ENCODE peak calls at places on chromosomes 12 and 14, in five cellular contexts. I, O, A, B and E are unnamed samples.
A peak's percentile ranks its signal among the peaks of the same experiment; 100 is the strongest.

GRCh38 chr12:23781118-23781517 is 168.4 kb downstream of the SOX5 start:
- DNase-seq in O (no peak), A (no peak), I (no peak), B (no peak), E (no peak)

GRCh38 chr12:105164068-105164467 is 56.5 kb downstream of the WASHC4 start:
- DNase-seq in A (no peak), B (no peak), O (no peak), I (no peak), E (no peak)

GRCh38 chr12:68773582-68773981 is 27.6 kb downstream of the SLC35E3 start:
- DNase-seq in B (no peak), O (no peak), A (no peak), I (no peak), E (no peak)

GRCh38 chr14:41830679-41831078 is 224.0 kb downstream of the LRFN5 start:
- DNase-seq in A (no peak), I (no peak), B (no peak), O (no peak), E (no peak)

GRCh38 chr12:126051611-126052107 is 986.4 kb downstream of the AACS start:
- DNase-seq in O (no peak), I (no peak), B (no peak), A (no peak), E (no peak)

GRCh38 chr12:46351861-46352595 is 20.5 kb downstream of the SLC38A2 start:
- DNase-seq in I (no peak), B (no peak), A (no peak), O (no peak), E (no peak)

GRCh38 chr12:56994231-56994746 is 12.1 kb downstream of the ZBTB39 start:
- DNase-seq in A (no peak), O (no peak), B (no peak), I (peak; percentile 29), E (no peak)

GRCh38 chr14:65170768-65171251 is 68.5 kb upstream of the MAX start:
- DNase-seq in A (no peak), B (no peak), O (no peak), I (peak; percentile 76), E (peak; percentile 23)

GRCh38 chr12:126784328-126784921 is 1482.5 kb upstream of the TMEM132C start:
- DNase-seq in O (peak; percentile 48), I (peak; percentile 86), A (no peak), B (peak; percentile 36), E (peak; percentile 8)

GRCh38 chr14:55684956-55685584 is 105.1 kb downstream of the KTN1 start:
- DNase-seq in O (no peak), B (no peak), A (no peak), I (no peak), E (no peak)

GRCh38 chr14:35213869-35214387 is 78.3 kb upstream of the PSMA6 start:
- DNase-seq in A (no peak), I (no peak), B (no peak), O (no peak), E (no peak)

GRCh38 chr12:83823386-83824045 is 1089.1 kb downstream of the SLC6A15 start:
- DNase-seq in B (peak; percentile 51), O (peak; percentile 76), A (no peak), I (peak; percentile 97), E (no peak)

GRCh38 chr12:56677680-56678079 is 10.4 kb downstream of the PTGES3 start:
- DNase-seq in O (no peak), I (no peak), B (no peak), A (no peak), E (no peak)

GRCh38 chr12:66555113-66555512 is 123.8 kb downstream of the GRIP1 start:
- DNase-seq in A (no peak), B (no peak), I (no peak), O (no peak), E (no peak)

GRCh38 chr14:104107611-104108569 is 22.4 kb downstream of the ASPG start:
- DNase-seq in O (peak; percentile 33), A (peak; percentile 54), I (peak; percentile 37), B (peak; percentile 10), E (no peak)

GRCh38 chr14:65150891-65151290 is 48.6 kb upstream of the MAX start:
- DNase-seq in A (no peak), B (no peak), O (no peak), I (no peak), E (no peak)

GRCh38 chr14:42140831-42141279 is 534.2 kb downstream of the LRFN5 start:
- DNase-seq in I (no peak), O (no peak), B (no peak), A (no peak), E (no peak)

GRCh38 chr12:63845726-63846125 is 1.2 kb downstream of the SRGAP1 start:
- DNase-seq in O (peak; percentile 83), A (no peak), I (no peak), B (no peak), E (no peak)

GRCh38 chr14:89032086-89032649 is 207.7 kb downstream of the TTC8 start:
- DNase-seq in O (no peak), B (no peak), I (peak; percentile 40), A (no peak), E (no peak)

GRCh38 chr14:92670967-92671366 is 77.5 kb downstream of the LGMN start:
- DNase-seq in B (no peak), O (no peak), A (peak; percentile 19), I (no peak), E (no peak)

GRCh38 chr14:75234173-75234855 is 44.3 kb upstream of the FOS start:
- DNase-seq in O (peak; percentile 92), I (no peak), B (peak; percentile 70), A (peak; percentile 70), E (no peak)

GRCh38 chr12:127172857-127173256 is 1094.1 kb upstream of the TMEM132C start:
- DNase-seq in A (no peak), O (no peak), B (no peak), I (no peak), E (no peak)

GRCh38 chr12:108374596-108375320 is 35.6 kb upstream of the CMKLR1 start:
- DNase-seq in I (no peak), A (no peak), B (no peak), O (no peak), E (no peak)

GRCh38 chr12:96462571-96463280 is 26.7 kb upstream of the CFAP54 start:
- DNase-seq in A (no peak), B (no peak), I (no peak), O (no peak), E (no peak)

GRCh38 chr12:28192145-28192544 is 1.9 kb downstream of the CCDC91 start:
- DNase-seq in I (no peak), A (no peak), O (no peak), B (no peak), E (no peak)

GRCh38 chr14:61098711-61099110 is 117.7 kb downstream of the SLC38A6 start:
- DNase-seq in B (no peak), I (no peak), A (no peak), O (no peak), E (no peak)

GRCh38 chr14:31294736-31295398 is 87.3 kb upstream of the HECTD1 start:
- DNase-seq in O (no peak), B (no peak), I (no peak), A (no peak), E (no peak)

GRCh38 chr14:76056128-76056527 is 70.6 kb downstream of the IFT43 start:
- DNase-seq in A (no peak), B (no peak), O (no peak), I (peak; percentile 34), E (no peak)

GRCh38 chr12:66514581-66514980 is 164.3 kb downstream of the GRIP1 start:
- DNase-seq in B (no peak), A (no peak), I (no peak), O (no peak), E (no peak)

GRCh38 chr12:25694072-25694471 is 141.0 kb upstream of the LMNTD1 start:
- DNase-seq in O (no peak), A (no peak), I (no peak), B (peak; percentile 40), E (no peak)

GRCh38 chr14:88411039-88411438 is 25.6 kb downstream of the SPATA7 start:
- DNase-seq in B (no peak), A (peak; percentile 47), O (no peak), I (peak; percentile 50), E (no peak)

GRCh38 chr12:5624873-5625272 is 193.0 kb downstream of the NTF3 start:
- DNase-seq in A (no peak), B (no peak), I (peak; percentile 22), O (no peak), E (no peak)
- H3K27me3 ChIP-seq in A (no peaks in the 10 kb centered on the region), B (no peaks in the 10 kb centered on the region), I (no peaks in the 10 kb centered on the region), O (no peaks in the 10 kb centered on the region), E (no peaks in the 10 kb centered on the region)

GRCh38 chr12:124008629-124009028 is 35.6 kb downstream of the ZNF664 start:
- DNase-seq in O (no peak), B (no peak), I (no peak), A (no peak), E (no peak)

GRCh38 chr12:124006582-124007170 is 33.7 kb downstream of the ZNF664 start:
- DNase-seq in I (no peak), B (no peak), A (no peak), O (no peak), E (no peak)

GRCh38 chr12:124005736-124006581 is 32.9 kb downstream of the ZNF664 start:
- DNase-seq in O (no peak), A (no peak), B (no peak), I (no peak), E (no peak)

GRCh38 chr12:124007810-124008570 is 35.0 kb downstream of the ZNF664 start:
- DNase-seq in I (no peak), A (no peak), O (no peak), B (no peak), E (no peak)

GRCh38 chr12:124007356-124007755 is 34.3 kb downstream of the ZNF664 start:
- DNase-seq in I (no peak), O (no peak), A (no peak), B (no peak), E (no peak)
- H3K4me1 ChIP-seq in I (no peaks in the 10 kb centered on the region), O (no peaks in the 10 kb centered on the region), A (peaks cover 50% of the 10 kb centered on the region), B (no peaks in the 10 kb centered on the region), E (peaks cover 24% of the 10 kb centered on the region)

GRCh38 chr12:7060353-7060954 is at the start of gene C1S:
- DNase-seq in I (peak; percentile 81), B (peak; percentile 73), A (peak; percentile 48), O (peak; percentile 78), E (no peak)
- TF ChIP-seq CTCF in I (peak; percentile 68), B (peak; percentile 70), A (peak; percentile 70), O (peak; percentile 86), E (no peak)

GRCh38 chr12:48016373-48017020 is 12.2 kb upstream of the COL2A1 start:
- DNase-seq in A (no peak), O (no peak), B (no peak), I (no peak), E (no peak)

GRCh38 chr12:48017496-48017895 is 13.2 kb upstream of the COL2A1 start:
- DNase-seq in I (no peak), O (no peak), A (no peak), B (no peak), E (no peak)

GRCh38 chr12:48013287-48013686 is 9.0 kb upstream of the COL2A1 start:
- DNase-seq in I (no peak), O (no peak), B (no peak), A (no peak), E (no peak)

GRCh38 chr12:48015954-48016353 is 11.7 kb upstream of the COL2A1 start:
- DNase-seq in B (no peak), I (no peak), A (no peak), O (no peak), E (no peak)

DNA sequence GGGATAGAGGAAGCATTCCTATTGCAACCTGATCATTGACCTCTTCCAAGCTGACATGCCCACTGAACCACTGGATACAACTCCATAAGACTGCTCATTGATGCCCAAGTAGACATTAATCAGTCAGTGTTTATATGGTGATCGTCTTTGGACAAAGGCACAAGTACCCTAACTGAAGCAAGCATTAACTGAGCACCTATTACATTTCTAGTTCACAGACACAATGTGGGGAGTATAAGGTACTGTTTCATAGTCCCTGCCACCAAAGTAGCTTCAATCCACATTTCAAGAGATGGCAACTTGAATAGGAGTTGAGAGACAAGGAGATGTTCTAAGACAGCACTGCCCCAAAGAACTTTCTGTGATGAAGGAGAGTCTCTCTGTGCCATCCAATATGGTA is 10.9 kb upstream of the COL2A1 start:
- DNase-seq in A (no peak), B (no peak), I (no peak), O (no peak), E (no peak)
- H3K27me3 ChIP-seq in A (peaks cover 10% of the 10 kb centered on the region), B (peaks cover 20% of the 10 kb centered on the region), I (peaks cover 92% of the 10 kb centered on the region), O (no peaks in the 10 kb centered on the region), E (no peaks in the 10 kb centered on the region)